ENCODE peak calls at places on chromosomes 16 and 17, in ten cellular contexts. One of them, this sample, is unnamed.

GRCh38 chr16:58264961-58265479 is 29.8 kb downstream of the PRSS54 start:
- DNase-seq in adrenal gland: peak; percentile 70
- DNase-seq in cardiac muscle cell: no peak
- DNase-seq in Peyer's patch: no peak
- DNase-seq in hepatocyte: peak; percentile 81
- DNase-seq in mammary epithelial cell: peak; percentile 90
- DNase-seq in tibial artery: no peak
- DNase-seq in stomach: no peak
- DNase-seq in sigmoid colon: no peak
- DNase-seq in colonic mucosa: peak; percentile 59
- DNase-seq in this sample: peak; percentile 90

GRCh38 chr17:38415250-38416194 is 12.7 kb upstream of the ARHGAP23 start:
- DNase-seq in tibial artery: no peak
- DNase-seq in hepatocyte: peak; percentile 64
- DNase-seq in colonic mucosa: no peak
- DNase-seq in stomach: no peak
- DNase-seq in sigmoid colon: no peak
- DNase-seq in cardiac muscle cell: no peak
- DNase-seq in Peyer's patch: no peak
- DNase-seq in mammary epithelial cell: no peak
- DNase-seq in adrenal gland: no peak
- DNase-seq in this sample: no peak

GRCh38 chr16:6949240-6949639 is 383.4 kb upstream of the RBFOX1 start:
- DNase-seq in cardiac muscle cell: no peak
- DNase-seq in sigmoid colon: no peak
- DNase-seq in Peyer's patch: no peak
- DNase-seq in adrenal gland: no peak
- DNase-seq in stomach: no peak
- DNase-seq in mammary epithelial cell: no peak
- DNase-seq in tibial artery: no peak
- DNase-seq in colonic mucosa: no peak
- DNase-seq in hepatocyte: no peak
- DNase-seq in this sample: no peak

GRCh38 chr17:45131616-45132301 is 556 bp downstream of the PLCD3 start:
- DNase-seq in colonic mucosa: peak; percentile 71
- DNase-seq in sigmoid colon: peak; percentile 79
- DNase-seq in adrenal gland: peak; percentile 74
- DNase-seq in stomach: peak; percentile 48
- DNase-seq in cardiac muscle cell: peak; percentile 73
- DNase-seq in tibial artery: no peak
- DNase-seq in hepatocyte: peak; percentile 75
- DNase-seq in Peyer's patch: no peak
- DNase-seq in mammary epithelial cell: peak; percentile 51
- DNase-seq in this sample: peak; percentile 62

GRCh38 chr17:44218344-44219125 is 940 bp downstream of the UBTF start:
- DNase-seq in mammary epithelial cell: peak; percentile 90
- DNase-seq in stomach: peak; percentile 91
- DNase-seq in adrenal gland: peak; percentile 85
- DNase-seq in hepatocyte: peak; percentile 96
- DNase-seq in colonic mucosa: peak; percentile 89
- DNase-seq in tibial artery: peak; percentile 77
- DNase-seq in Peyer's patch: peak; percentile 87
- DNase-seq in cardiac muscle cell: peak; percentile 92
- DNase-seq in sigmoid colon: peak; percentile 95
- DNase-seq in this sample: peak; percentile 78

GRCh38 chr17:47604268-47604927 is 45.3 kb upstream of the KPNB1 start:
- DNase-seq in adrenal gland: no peak
- DNase-seq in cardiac muscle cell: no peak
- DNase-seq in sigmoid colon: no peak
- DNase-seq in stomach: no peak
- DNase-seq in tibial artery: peak; percentile 30
- DNase-seq in Peyer's patch: no peak
- DNase-seq in mammary epithelial cell: no peak
- DNase-seq in colonic mucosa: no peak
- DNase-seq in hepatocyte: no peak
- DNase-seq in this sample: no peak

GRCh38 chr17:79027925-79028491 is 4.0 kb downstream of the C1QTNF1 start:
- DNase-seq in mammary epithelial cell: no peak
- DNase-seq in sigmoid colon: peak; percentile 71
- DNase-seq in colonic mucosa: no peak
- DNase-seq in tibial artery: peak; percentile 70
- DNase-seq in cardiac muscle cell: no peak
- DNase-seq in stomach: no peak
- DNase-seq in adrenal gland: peak; percentile 75
- DNase-seq in Peyer's patch: no peak
- DNase-seq in hepatocyte: no peak
- DNase-seq in this sample: no peak

GRCh38 chr16:65624696-65625095 is 502.8 kb upstream of the CDH11 start:
- DNase-seq in adrenal gland: no peak
- DNase-seq in tibial artery: no peak
- DNase-seq in Peyer's patch: no peak
- DNase-seq in colonic mucosa: no peak
- DNase-seq in stomach: no peak
- DNase-seq in sigmoid colon: no peak
- DNase-seq in hepatocyte: no peak
- DNase-seq in mammary epithelial cell: no peak
- DNase-seq in cardiac muscle cell: no peak
- DNase-seq in this sample: no peak

GRCh38 chr17:79023886-79024771 is at the start of gene C1QTNF1:
- DNase-seq in sigmoid colon: peak; percentile 86
- DNase-seq in stomach: peak; percentile 49
- DNase-seq in hepatocyte: peak; percentile 75
- DNase-seq in tibial artery: peak; percentile 69
- DNase-seq in adrenal gland: peak; percentile 73
- DNase-seq in cardiac muscle cell: peak; percentile 68
- DNase-seq in Peyer's patch: no peak
- DNase-seq in colonic mucosa: peak; percentile 73
- DNase-seq in mammary epithelial cell: peak; percentile 47
- DNase-seq in this sample: no peak

GRCh38 chr17:43418441-43419374 is 19.9 kb downstream of the ARL4D start:
- DNase-seq in Peyer's patch: no peak
- DNase-seq in hepatocyte: peak; percentile 79
- DNase-seq in cardiac muscle cell: peak; percentile 35
- DNase-seq in adrenal gland: peak; percentile 79
- DNase-seq in mammary epithelial cell: peak; percentile 95
- DNase-seq in colonic mucosa: no peak
- DNase-seq in sigmoid colon: peak; percentile 92
- DNase-seq in tibial artery: peak; percentile 74
- DNase-seq in stomach: no peak
- DNase-seq in this sample: peak; percentile 93

GRCh38 chr17:79192503-79193500 is 118.2 kb downstream of the ENGASE start:
- DNase-seq in stomach: no peak
- DNase-seq in colonic mucosa: no peak
- DNase-seq in mammary epithelial cell: peak; percentile 16
- DNase-seq in hepatocyte: peak; percentile 80
- DNase-seq in Peyer's patch: no peak
- DNase-seq in cardiac muscle cell: peak; percentile 90
- DNase-seq in adrenal gland: peak; percentile 28
- DNase-seq in tibial artery: no peak
- DNase-seq in sigmoid colon: no peak
- DNase-seq in this sample: no peak

GRCh38 chr17:50772251-50772650 is 4.9 kb upstream of the ANKRD40CL start:
- DNase-seq in Peyer's patch: no peak
- DNase-seq in mammary epithelial cell: no peak
- DNase-seq in tibial artery: no peak
- DNase-seq in sigmoid colon: peak; percentile 8
- DNase-seq in adrenal gland: no peak
- DNase-seq in stomach: no peak
- DNase-seq in colonic mucosa: no peak
- DNase-seq in cardiac muscle cell: no peak
- DNase-seq in hepatocyte: no peak
- DNase-seq in this sample: no peak

GRCh38 chr17:22703786-22704441 is 1011.6 kb downstream of the KCNJ18 start:
- DNase-seq in cardiac muscle cell: no peak
- DNase-seq in adrenal gland: no peak
- DNase-seq in stomach: no peak
- DNase-seq in mammary epithelial cell: no peak
- DNase-seq in sigmoid colon: peak; percentile 59
- DNase-seq in hepatocyte: no peak
- DNase-seq in colonic mucosa: no peak
- DNase-seq in tibial artery: no peak
- DNase-seq in Peyer's patch: no peak
- DNase-seq in this sample: no peak
- TF ChIP-seq CTCF in cardiac muscle cell: no peak
- TF ChIP-seq CTCF in adrenal gland: no peak
- TF ChIP-seq CTCF in stomach: no peak
- TF ChIP-seq CTCF in mammary epithelial cell: no peak
- TF ChIP-seq CTCF in sigmoid colon: no peak
- TF ChIP-seq CTCF in hepatocyte: no peak
- TF ChIP-seq CTCF in colonic mucosa: no peak
- TF ChIP-seq CTCF in tibial artery: no peak
- TF ChIP-seq CTCF in Peyer's patch: no peak
- TF ChIP-seq CTCF in this sample: no peak

GRCh38 chr16:15517743-15518142 is 83.4 kb downstream of the BMERB1 start:
- DNase-seq in tibial artery: no peak
- DNase-seq in sigmoid colon: no peak
- DNase-seq in colonic mucosa: no peak
- DNase-seq in stomach: no peak
- DNase-seq in hepatocyte: no peak
- DNase-seq in adrenal gland: no peak
- DNase-seq in Peyer's patch: no peak
- DNase-seq in mammary epithelial cell: no peak
- DNase-seq in cardiac muscle cell: no peak
- DNase-seq in this sample: no peak

GRCh38 chr16:15521390-15521757 is 87.0 kb downstream of the BMERB1 start:
- DNase-seq in tibial artery: no peak
- DNase-seq in hepatocyte: no peak
- DNase-seq in Peyer's patch: no peak
- DNase-seq in mammary epithelial cell: no peak
- DNase-seq in sigmoid colon: no peak
- DNase-seq in cardiac muscle cell: no peak
- DNase-seq in adrenal gland: no peak
- DNase-seq in stomach: no peak
- DNase-seq in colonic mucosa: no peak
- DNase-seq in this sample: no peak

GRCh38 chr16:15518412-15519351 is 84.3 kb downstream of the BMERB1 start:
- DNase-seq in Peyer's patch: no peak
- DNase-seq in colonic mucosa: no peak
- DNase-seq in sigmoid colon: peak; percentile 72
- DNase-seq in stomach: no peak
- DNase-seq in adrenal gland: peak; percentile 66
- DNase-seq in hepatocyte: peak; percentile 17
- DNase-seq in cardiac muscle cell: no peak
- DNase-seq in tibial artery: peak; percentile 63
- DNase-seq in mammary epithelial cell: no peak
- DNase-seq in this sample: no peak

GRCh38 chr16:15521758-15522509 is 87.5 kb downstream of the BMERB1 start:
- DNase-seq in mammary epithelial cell: peak; percentile 19
- DNase-seq in hepatocyte: no peak
- DNase-seq in colonic mucosa: no peak
- DNase-seq in sigmoid colon: no peak
- DNase-seq in Peyer's patch: no peak
- DNase-seq in adrenal gland: no peak
- DNase-seq in tibial artery: peak; percentile 33
- DNase-seq in stomach: no peak
- DNase-seq in cardiac muscle cell: no peak
- DNase-seq in this sample: no peak

DNA sequence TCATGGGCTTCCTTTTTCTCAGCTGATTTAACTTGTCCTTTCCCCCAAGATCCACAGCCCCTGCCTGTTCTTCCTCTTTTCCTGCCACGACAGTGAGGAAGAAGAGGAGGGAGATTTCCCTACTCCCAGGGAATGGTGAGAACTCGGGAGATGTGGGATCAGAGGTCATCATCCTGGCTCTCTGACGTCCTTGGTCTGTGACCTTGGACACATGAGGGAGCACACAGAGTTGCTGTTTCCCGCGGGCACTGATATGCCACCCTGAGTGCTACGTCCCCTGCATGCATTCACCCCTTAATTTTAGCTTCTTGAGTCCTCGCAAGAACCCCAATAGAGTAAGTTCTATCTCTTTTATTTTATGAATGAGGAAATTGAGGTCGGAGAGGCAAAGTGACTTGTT is 85.4 kb downstream of the BMERB1 start:
- DNase-seq in colonic mucosa: no peak
- DNase-seq in Peyer's patch: no peak
- DNase-seq in tibial artery: no peak
- DNase-seq in adrenal gland: no peak
- DNase-seq in hepatocyte: no peak
- DNase-seq in sigmoid colon: no peak
- DNase-seq in stomach: no peak
- DNase-seq in mammary epithelial cell: no peak
- DNase-seq in cardiac muscle cell: no peak
- DNase-seq in this sample: no peak
- H3K27ac ChIP-seq in colonic mucosa: no peak overlapping the region
- H3K27ac ChIP-seq in Peyer's patch: no peak overlapping the region
- H3K27ac ChIP-seq in tibial artery: no peak overlapping the region
- H3K27ac ChIP-seq in adrenal gland: peak overlapping the region; percentile 8
- H3K27ac ChIP-seq in hepatocyte: no peak overlapping the region
- H3K27ac ChIP-seq in sigmoid colon: peak overlapping the region; percentile 69
- H3K27ac ChIP-seq in stomach: peak overlapping the region; percentile 44
- H3K27ac ChIP-seq in mammary epithelial cell: no peak overlapping the region
- H3K27ac ChIP-seq in cardiac muscle cell: no peak overlapping the region
- H3K27ac ChIP-seq in this sample: no peak overlapping the region

GRCh38 chr16:27476240-27476639 is 73.5 kb downstream of the GTF3C1 start:
- DNase-seq in cardiac muscle cell: no peak
- DNase-seq in adrenal gland: no peak
- DNase-seq in colonic mucosa: no peak
- DNase-seq in stomach: no peak
- DNase-seq in hepatocyte: no peak
- DNase-seq in sigmoid colon: no peak
- DNase-seq in Peyer's patch: no peak
- DNase-seq in tibial artery: no peak
- DNase-seq in mammary epithelial cell: no peak
- DNase-seq in this sample: no peak
- TF ChIP-seq CTCF in cardiac muscle cell: no peak
- TF ChIP-seq CTCF in adrenal gland: no peak
- TF ChIP-seq CTCF in colonic mucosa: no peak
- TF ChIP-seq CTCF in stomach: no peak
- TF ChIP-seq CTCF in hepatocyte: no peak
- TF ChIP-seq CTCF in sigmoid colon: no peak
- TF ChIP-seq CTCF in Peyer's patch: no peak
- TF ChIP-seq CTCF in tibial artery: no peak
- TF ChIP-seq CTCF in mammary epithelial cell: no peak
- TF ChIP-seq CTCF in this sample: no peak

DNA sequence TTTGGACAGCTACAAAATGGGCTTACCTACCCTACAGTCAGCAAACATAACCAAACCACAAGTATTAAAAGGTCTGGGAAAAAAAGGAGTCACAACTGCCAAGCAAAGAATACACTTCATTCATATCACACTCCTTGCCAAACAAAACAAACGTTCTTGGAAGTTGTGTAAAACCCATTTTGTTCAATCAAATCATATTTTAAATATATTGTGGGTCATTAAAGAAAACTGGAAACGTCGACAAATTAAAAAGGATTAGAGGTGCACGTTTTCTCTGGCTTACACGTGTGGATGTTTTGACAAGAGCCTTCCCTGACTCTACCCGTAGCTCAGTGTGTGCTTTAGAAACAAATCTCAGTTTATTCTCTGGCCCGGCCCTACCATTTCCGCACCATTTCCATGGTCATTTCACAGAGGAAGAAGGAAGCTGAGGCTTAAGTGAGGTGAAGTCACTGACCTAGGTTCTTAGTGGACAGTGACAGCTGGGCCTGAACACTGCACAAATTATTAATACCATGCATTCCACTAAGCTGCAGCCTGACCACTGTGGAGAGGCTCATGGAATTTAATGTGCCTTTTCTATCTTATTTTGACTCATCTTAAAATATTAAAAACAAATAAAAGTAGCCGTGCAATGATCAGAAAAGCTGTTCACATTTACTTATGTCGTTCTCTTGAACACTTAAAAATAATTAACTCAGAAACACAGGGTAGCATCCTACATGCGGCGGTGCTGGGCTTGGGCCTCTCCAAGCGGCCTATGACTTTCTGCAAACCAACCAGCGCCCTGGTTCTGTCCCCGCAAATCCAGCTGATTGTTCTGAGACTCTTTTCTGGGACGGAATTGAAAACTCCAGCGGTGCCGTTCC is 961 bp downstream of the CEP112 start:
- DNase-seq in tibial artery: no peak
- DNase-seq in cardiac muscle cell: peak; percentile 24
- DNase-seq in hepatocyte: peak; percentile 12
- DNase-seq in Peyer's patch: no peak
- DNase-seq in colonic mucosa: peak; percentile 23
- DNase-seq in mammary epithelial cell: peak; percentile 59
- DNase-seq in sigmoid colon: no peak
- DNase-seq in adrenal gland: no peak
- DNase-seq in stomach: no peak
- DNase-seq in this sample: no peak
- H3K27ac ChIP-seq in tibial artery: peak overlapping the region; percentile 70
- H3K27ac ChIP-seq in cardiac muscle cell: peak overlapping the region; percentile 28
- H3K27ac ChIP-seq in hepatocyte: peak overlapping the region; percentile 77
- H3K27ac ChIP-seq in Peyer's patch: peak overlapping the region; percentile 16
- H3K27ac ChIP-seq in colonic mucosa: peak overlapping the region; percentile 20
- H3K27ac ChIP-seq in mammary epithelial cell: peak overlapping the region; percentile 52
- H3K27ac ChIP-seq in sigmoid colon: peak overlapping the region; percentile 82
- H3K27ac ChIP-seq in adrenal gland: peak overlapping the region; percentile 54
- H3K27ac ChIP-seq in stomach: peak overlapping the region; percentile 76
- H3K27ac ChIP-seq in this sample: no peak overlapping the region

This sample was measured in foreskin keratinocyte.